ENCODE peak calls at places on chromosomes 2 and 18, in four cellular contexts. F is fibroblast of lung, E is tibial artery, B is K562. H is an unnamed sample.
A peak's percentile ranks its signal among the peaks of the same experiment; 100 is the strongest.

GRCh38 chr2:121031568-121032340 is 253.2 kb downstream of the TFCP2L1 start:
- DNase-seq in F (no peak), E (no peak), B (no peak), H (no peak)

GRCh38 chr2:234669001-234669400 is 172.1 kb upstream of the ARL4C start:
- DNase-seq in F (no peak), E (no peak), B (no peak), H (no peak)

GRCh38 chr2:10688921-10689807 is 611 bp downstream of the NOL10 start:
- DNase-seq in F (no peak), E (peak; percentile 38), B (no peak), H (peak; percentile 30)

GRCh38 chr2:66515743-66516142 is 80.8 kb downstream of the MEIS1 start:
- DNase-seq in F (peak; percentile 63), E (no peak), B (no peak), H (no peak)

GRCh38 chr18:76957384-76958355 is 135.3 kb downstream of the ZNF236 start:
- DNase-seq in F (no peak), E (no peak), B (no peak), H (no peak)

GRCh38 chr2:232322560-232323327 is 55.8 kb upstream of the ALPP start:
- DNase-seq in F (no peak), E (no peak), B (no peak), H (peak; percentile 17)

GRCh38 chr2:219554369-219554768 is 10.5 kb downstream of the TMEM198 start:
- DNase-seq in F (no peak), E (no peak), B (no peak), H (peak; percentile 57)

GRCh38 chr2:120772261-120772660 is 36.6 kb downstream of the GLI2 start:
- DNase-seq in F (peak; percentile 36), E (no peak), B (no peak), H (no peak)

GRCh38 chr2:143759455-143759854 is 630.2 kb downstream of the ARHGAP15 start:
- DNase-seq in F (no peak), E (no peak), B (no peak), H (no peak)

GRCh38 chr2:108169982-108170625 is 69.7 kb upstream of the SULT1C3 start:
- DNase-seq in F (peak; percentile 19), E (no peak), B (no peak), H (no peak)

GRCh38 chr2:189613650-189614420 is 33.2 kb upstream of the SLC40A1 start:
- DNase-seq in F (peak; percentile 68), E (no peak), B (no peak), H (no peak)

GRCh38 chr2:227871375-227871788 is at the start of gene DAW1:
- DNase-seq in F (peak; percentile 65), E (no peak), B (peak; percentile 17), H (peak; percentile 95)

GRCh38 chr18:48228301-48228715 is 180.9 kb downstream of the ZBTB7C start:
- DNase-seq in F (no peak), E (peak; percentile 89), B (no peak), H (peak; percentile 47)

GRCh38 chr2:73333564-73333963 is 40.2 kb upstream of the EGR4 start:
- DNase-seq in F (no peak), E (no peak), B (no peak), H (no peak)

GRCh38 chr2:53787255-53787910 is 539 bp downstream of the ERLEC1 start:
- DNase-seq in F (peak; percentile 55), E (no peak), B (no peak), H (peak; percentile 69)

GRCh38 chr2:71880846-71881610 is 266.6 kb downstream of the CYP26B1 start:
- DNase-seq in F (peak; percentile 82), E (peak; percentile 77), B (peak; percentile 35), H (no peak)

GRCh38 chr2:45176399-45176798 is 167.1 kb upstream of the SIX2 start:
- DNase-seq in F (peak; percentile 38), E (no peak), B (no peak), H (no peak)

GRCh38 chr2:26550276-26551015 is 72.5 kb upstream of the OTOF start:
- DNase-seq in F (no peak), E (no peak), B (no peak), H (no peak)

GRCh38 chr2:166661824-166662223 is 167.8 kb upstream of the SCN7A start:
- DNase-seq in F (no peak), E (no peak), B (no peak), H (no peak)

GRCh38 chr2:12841021-12841420 is 124.3 kb downstream of the TRIB2 start:
- DNase-seq in F (no peak), E (no peak), B (no peak), H (no peak)

GRCh38 chr2:221771297-221771696 is 199.2 kb upstream of the EPHA4 start:
- DNase-seq in F (no peak), E (no peak), B (no peak), H (no peak)

GRCh38 chr2:218252509-218253247 is 8.1 kb upstream of the GPBAR1 start:
- DNase-seq in F (peak; percentile 55), E (no peak), B (no peak), H (no peak)

GRCh38 chr2:217903142-217903858 is 99.5 kb downstream of the TNS1 start:
- DNase-seq in F (no peak), E (no peak), B (no peak), H (no peak)

GRCh38 chr2:68452168-68452890 is 14.8 kb downstream of the FBXO48 start:
- DNase-seq in F (no peak), E (no peak), B (no peak), H (no peak)
- H3K4me3 ChIP-seq in F (no peak overlapping the region), E (no peak overlapping the region), B (no peak overlapping the region), H (no peak overlapping the region)

GRCh38 chr2:105782123-105782522 is 37.4 kb downstream of the NCK2 start:
- DNase-seq in F (no peak), E (no peak), B (no peak), H (no peak)
- H3K4me1 ChIP-seq in F (peaks cover 29% of the 10 kb centered on the region), E (peaks cover 32% of the 10 kb centered on the region), B (peaks cover 11% of the 10 kb centered on the region), H (peaks cover 46% of the 10 kb centered on the region)

GRCh38 chr18:70072678-70073077 is 125.0 kb upstream of the CD226 start:
- DNase-seq in F (peak; percentile 47), E (no peak), B (no peak), H (no peak)
- TF ChIP-seq CTCF in F (no peak), E (peak; percentile 15), B (peak; percentile 54), H (no peak)

DNA sequence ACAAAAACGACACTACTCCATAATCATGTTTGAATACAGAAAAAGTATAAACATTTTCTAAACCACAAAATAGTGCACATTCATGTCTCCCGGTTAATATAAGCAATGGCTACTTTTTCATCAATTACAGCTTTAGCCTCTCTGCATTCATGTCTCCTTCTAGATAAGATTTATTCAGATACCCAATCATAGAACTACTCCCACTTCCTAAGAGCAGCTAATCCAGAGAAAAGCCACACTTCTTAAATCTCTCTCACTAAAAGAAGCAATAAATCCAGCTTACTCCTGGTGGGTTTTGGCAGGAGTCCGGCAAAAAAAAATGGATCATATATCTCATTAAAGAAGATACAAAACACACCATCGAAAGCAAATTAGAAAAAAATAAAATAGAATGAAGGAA is 20.1 kb downstream of the DSEL start:
- DNase-seq in F (no peak), E (no peak), B (no peak), H (no peak)
- H3K4me3 ChIP-seq in F (no peak overlapping the region), E (no peak overlapping the region), B (no peak overlapping the region), H (no peak overlapping the region)

DNA sequence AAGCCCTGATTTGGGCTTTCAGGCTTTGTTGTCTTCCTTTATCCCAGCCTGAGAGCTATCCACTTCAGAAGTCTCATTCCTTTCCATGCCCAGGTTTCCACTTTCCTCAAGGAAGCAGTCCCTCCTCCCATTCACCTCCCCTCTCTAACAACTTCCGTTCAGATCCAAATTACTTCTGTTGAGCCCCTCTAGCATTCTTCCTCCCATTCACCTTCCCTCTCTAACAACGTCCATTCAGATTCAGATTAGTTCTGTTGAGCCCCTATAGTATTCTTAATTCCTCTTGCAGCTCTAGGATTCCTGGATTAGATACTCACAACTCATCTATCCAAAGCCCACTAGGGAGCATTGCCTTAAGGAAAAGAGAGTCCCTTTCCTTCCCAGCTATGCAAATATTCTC is 216.8 kb downstream of the RAD51AP2 start:
- DNase-seq in F (no peak), E (no peak), B (no peak), H (no peak)
- H3K4me1 ChIP-seq in F (peaks cover 10% of the 10 kb centered on the region), E (no peaks in the 10 kb centered on the region), B (no peaks in the 10 kb centered on the region), H (no peaks in the 10 kb centered on the region)